ENCODE peak calls at places on chromosome 17, in seven cellular contexts. K is fibroblast of the conjunctiva; R is midbrain; E is fibroblast of gingiva; Y is stimulated activated CD4-positive, alpha-beta T cell treated with anti-CD3 and anti-CD28 coated beads, TNF-alpha, amount 100 ng/mL, for 4 hours; J is kidney epithelial cell; L is mesothelial cell of epicardium. C is an unnamed sample.

GRCh38 chr17:18027280-18027679 is 11.7 kb downstream of the ATPAF2 start:
- DNase-seq in L (no peak), Y (no peak), R (no peak), J (no peak), K (no peak), E (no peak), C (no peak)

GRCh38 chr17:76575570-76575969 is 10.1 kb downstream of the ST6GALNAC2 start:
- DNase-seq in Y (no peak), K (no peak), J (no peak), E (no peak), L (no peak), R (no peak), C (no peak)

GRCh38 chr17:4057731-4058130 is 85.1 kb downstream of the ZZEF1 start:
- DNase-seq in E (no peak), K (no peak), R (no peak), Y (no peak), J (no peak), L (no peak), C (no peak)

GRCh38 chr17:71180801-71181385 is 939.9 kb upstream of the SOX9 start:
- DNase-seq in K (no peak), J (peak; percentile 52), E (peak; percentile 69), L (no peak), Y (no peak), R (no peak), C (no peak)

GRCh38 chr17:62824290-62825135 is 16.4 kb upstream of the MARCHF10 start:
- DNase-seq in R (no peak), Y (no peak), K (peak; percentile 71), L (no peak), J (peak; percentile 99), E (peak; percentile 89), C (no peak)

GRCh38 chr17:4881761-4882555 is 17.4 kb upstream of the C17orf107 start:
- DNase-seq in L (no peak), K (no peak), J (no peak), E (no peak), Y (peak; percentile 53), R (peak; percentile 58), C (no peak)

GRCh38 chr17:75240394-75241142 is 20.8 kb downstream of the GGA3 start:
- DNase-seq in R (no peak), J (no peak), Y (no peak), E (no peak), L (no peak), K (no peak), C (peak; percentile 75)

GRCh38 chr17:65554568-65555223 is 6.8 kb downstream of the AXIN2 start:
- DNase-seq in J (no peak), K (no peak), Y (no peak), L (no peak), R (no peak), E (peak; percentile 30), C (no peak)

GRCh38 chr17:31112001-31112661 is 17.4 kb downstream of the NF1 start:
- DNase-seq in E (no peak), L (no peak), J (no peak), R (no peak), K (no peak), Y (no peak), C (no peak)

C was measured in putamen.